ENCODE peak calls at places on chromosomes 3 and 15, in four cellular contexts. W is H1, Q is astrocyte, B is kidney. P is an unnamed sample.

GRCh38 chr15:71802770-71803169 is 7.6 kb upstream of the NR2E3 start:
- DNase-seq in B (no peak), Q (no peak), W (peak; percentile 96), P (no peak)

GRCh38 chr3:172520332-172520831 is 2.8 kb downstream of the TNFSF10 start:
- DNase-seq in W (no peak), B (no peak), Q (peak; percentile 99), P (no peak)

GRCh38 chr3:14206548-14207177 is 28.0 kb downstream of the LSM3 start:
- DNase-seq in W (no peak), B (no peak), Q (no peak), P (no peak)

GRCh38 chr15:37900286-37901221 is 33.9 kb upstream of the TMCO5A start:
- DNase-seq in Q (peak; percentile 47), B (no peak), W (no peak), P (peak; percentile 49)

GRCh38 chr3:53513556-53514190 is 19.3 kb downstream of the CACNA1D start:
- DNase-seq in Q (no peak), B (no peak), W (no peak), P (no peak)

GRCh38 chr3:186035277-186035676 is 73.6 kb downstream of the ETV5 start:
- DNase-seq in Q (no peak), W (no peak), B (no peak), P (peak; percentile 61)

GRCh38 chr15:68478853-68479252 is 46.9 kb upstream of the ITGA11 start:
- DNase-seq in B (no peak), Q (no peak), W (no peak), P (no peak)

GRCh38 chr15:71252036-71252898 is 137.0 kb downstream of the THSD4 start:
- DNase-seq in Q (peak; percentile 59), W (no peak), B (no peak), P (peak; percentile 51)

GRCh38 chr3:172836390-172836997 is 86.0 kb downstream of the ECT2 start:
- DNase-seq in B (no peak), Q (peak; percentile 23), W (no peak), P (peak; percentile 66)

GRCh38 chr3:43346990-43347749 is 60.8 kb downstream of the SNRK start:
- DNase-seq in B (no peak), W (no peak), Q (peak; percentile 27), P (no peak)

GRCh38 chr3:158109804-158110657 is at the start of gene RSRC1:
- DNase-seq in W (peak; percentile 89), B (peak; percentile 93), Q (peak; percentile 88), P (peak; percentile 97)

GRCh38 chr3:111636506-111636905 is 41.4 kb upstream of the ZBED2 start:
- DNase-seq in B (no peak), W (no peak), Q (no peak), P (peak; percentile 12)

GRCh38 chr3:168989396-168989795 is 674.1 kb downstream of the MECOM start:
- DNase-seq in B (no peak), W (no peak), Q (peak; percentile 25), P (no peak)

GRCh38 chr3:146093928-146094327 is 67.1 kb downstream of the PLOD2 start:
- DNase-seq in Q (no peak), W (no peak), B (no peak), P (peak; percentile 40)

GRCh38 chr3:69738291-69738690 is 973 bp upstream of the MITF start:
- DNase-seq in W (no peak), Q (peak; percentile 6), B (no peak), P (peak; percentile 50)

GRCh38 chr15:67116742-67117141 is 51.3 kb downstream of the SMAD3 start:
- DNase-seq in Q (no peak), B (no peak), W (no peak), P (no peak)

GRCh38 chr3:53426918-53427317 is 67.5 kb upstream of the CACNA1D start:
- DNase-seq in B (no peak), W (no peak), Q (no peak), P (no peak)

GRCh38 chr15:94470492-94470891 is 239.1 kb downstream of the MCTP2 start:
- DNase-seq in Q (no peak), B (no peak), W (no peak), P (no peak)

GRCh38 chr3:33957176-33957575 is 158.7 kb downstream of the PDCD6IP start:
- DNase-seq in B (no peak), W (no peak), Q (no peak), P (no peak)

GRCh38 chr3:182703233-182703632 is 90.1 kb upstream of the ATP11B start:
- DNase-seq in Q (no peak), B (no peak), W (no peak), P (no peak)

GRCh38 chr3:53083496-53083895 is 37.6 kb upstream of the SFMBT1 start:
- DNase-seq in W (no peak), Q (peak; percentile 43), B (no peak), P (peak; percentile 78)

GRCh38 chr3:71681224-71681668 is 44.0 kb downstream of the EIF4E3 start:
- DNase-seq in Q (peak; percentile 49), B (no peak), W (peak; percentile 72), P (peak; percentile 88)

GRCh38 chr15:35674873-35675781 is 129.2 kb upstream of the DPH6 start:
- DNase-seq in B (no peak), W (no peak), Q (peak; percentile 39), P (peak; percentile 70)

GRCh38 chr3:188683032-188683491 is 488.7 kb upstream of the TPRG1 start:
- DNase-seq in B (no peak), Q (peak; percentile 100), W (no peak), P (peak; percentile 69)

GRCh38 chr15:29570931-29571727 is 251.1 kb downstream of the TJP1 start:
- DNase-seq in W (peak; percentile 84), B (peak; percentile 65), Q (peak; percentile 12), P (peak; percentile 25)

GRCh38 chr3:49132437-49133225 is at the start of gene LAMB2:
- DNase-seq in B (peak; percentile 86), Q (peak; percentile 82), W (peak; percentile 88), P (peak; percentile 95)

GRCh38 chr15:97748576-97748975 is 211.9 kb upstream of the ARRDC4 start:
- DNase-seq in Q (no peak), W (no peak), B (no peak), P (no peak)
- H3K9ac ChIP-seq in Q (no peak overlapping the region), W (no peak overlapping the region), B (no peak overlapping the region), P (no peak overlapping the region)

GRCh38 chr3:105997466-105997799 is 128.6 kb upstream of the CBLB start:
- DNase-seq in W (no peak), B (no peak), Q (no peak), P (no peak)
- H3K9ac ChIP-seq in W (no peak overlapping the region), B (no peak overlapping the region), Q (peak overlapping the region; percentile 1), P (no peak overlapping the region)

GRCh38 chr15:40744810-40745152 is 10.3 kb downstream of the RMDN3 start:
- DNase-seq in Q (no peak), B (no peak), W (no peak), P (no peak)

GRCh38 chr15:40743921-40744809 is 10.9 kb downstream of the RMDN3 start:
- DNase-seq in Q (peak; percentile 53), W (no peak), B (no peak), P (peak; percentile 19)

GRCh38 chr15:40749151-40749630 is 5.9 kb downstream of the RMDN3 start:
- DNase-seq in W (no peak), B (no peak), Q (no peak), P (no peak)

GRCh38 chr15:40747685-40748631 is 7.1 kb downstream of the RMDN3 start:
- DNase-seq in W (no peak), B (no peak), Q (no peak), P (no peak)

GRCh38 chr15:40746916-40747418 is 8.1 kb downstream of the RMDN3 start:
- DNase-seq in B (no peak), Q (no peak), W (no peak), P (peak; percentile 51)
- H3K9ac ChIP-seq in B (no peak overlapping the region), Q (no peak overlapping the region), W (no peak overlapping the region), P (no peak overlapping the region)

DNA sequence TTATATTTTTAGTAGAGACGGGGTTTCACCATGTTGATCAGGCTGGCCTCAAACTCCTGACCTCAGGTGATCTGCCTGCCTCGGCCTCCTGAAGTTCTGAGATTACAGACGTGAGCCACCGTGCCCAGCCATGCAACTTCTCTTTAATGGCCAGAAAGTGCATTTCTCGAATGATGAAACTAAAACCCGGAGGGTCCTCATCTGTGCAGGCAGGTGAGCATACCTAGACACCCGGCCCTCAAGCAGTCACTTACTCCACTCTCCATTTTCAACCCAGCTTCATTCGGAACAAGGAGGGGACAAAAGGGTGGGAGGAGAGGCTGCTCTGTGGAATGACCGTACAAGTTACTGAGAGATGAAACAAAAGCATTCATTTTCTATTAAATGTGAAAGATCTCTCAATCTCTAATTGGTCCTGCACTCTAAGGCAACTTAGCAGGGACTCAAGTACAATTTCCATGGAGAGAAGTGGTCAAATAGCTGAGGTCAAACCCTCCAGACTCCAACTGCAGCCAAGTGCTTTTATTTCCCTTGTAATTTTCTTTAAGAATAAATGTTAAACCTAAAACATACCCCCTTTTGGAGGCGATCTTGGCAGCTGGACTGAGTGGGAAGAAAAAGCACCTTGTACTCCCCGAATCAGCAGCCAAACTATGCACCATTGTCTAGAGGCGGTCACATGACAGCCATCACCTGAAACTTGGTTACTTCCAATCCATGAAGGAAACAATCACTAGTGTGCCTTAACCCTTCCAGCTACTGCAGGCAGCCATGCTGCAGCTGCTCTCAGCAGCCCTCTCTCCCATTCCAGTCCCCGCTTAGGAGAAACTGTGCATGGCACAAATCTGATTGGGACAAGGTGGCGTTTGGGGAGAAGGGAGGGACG is 62.2 kb downstream of the VGLL4 start:
- DNase-seq in Q (no peak), W (no peak), B (no peak), P (no peak)
- H3K9ac ChIP-seq in Q (peak overlapping the region; percentile 81), W (peak overlapping the region; percentile 1), B (peak overlapping the region; percentile 29), P (peak overlapping the region; percentile 72)

GRCh38 chr3:64047806-64048205 is 24.5 kb upstream of the PSMD6 start:
- DNase-seq in W (no peak), Q (peak; percentile 47), B (no peak), P (no peak)
- H3K9ac ChIP-seq in W (no peak overlapping the region), Q (peak overlapping the region; percentile 68), B (no peak overlapping the region), P (no peak overlapping the region)